ENCODE peak calls at places on chromosomes 6 and 20, in six cellular contexts. K is CD4-positive, alpha-beta T cell; S is CD8-positive, alpha-beta T cell; Y is heart left ventricle; O is small intestine; H is lung. B is an unnamed sample.

GRCh38 chr6:77468939-77469338 is 5.6 kb upstream of the HTR1B start:
- DNase-seq in H (no peak), S (no peak), Y (no peak), O (no peak), K (no peak), B (no peak)

GRCh38 chr20:49132995-49133451 is 55.1 kb downstream of the STAU1 start:
- DNase-seq in K (no peak), S (no peak), O (peak), H (no peak), Y (no peak), B (no peak)

GRCh38 chr6:53112404-53112803 is 36.2 kb downstream of the GCM1 start:
- DNase-seq in O (peak), S (no peak), Y (no peak), K (no peak), H (peak), B (no peak)

GRCh38 chr6:31826793-31827285 is 699 bp upstream of the HSPA1B start:
- DNase-seq in Y (peak), S (no peak), H (peak), K (no peak), O (peak), B (peak)

GRCh38 chr20:14189794-14190402 is 147.5 kb downstream of the FLRT3 start:
- DNase-seq in H (no peak), O (peak), Y (no peak), S (no peak), K (no peak), B (no peak)

GRCh38 chr20:23637282-23638221 is at the start of gene CST3:
- DNase-seq in H (peak), S (no peak), K (no peak), O (peak), Y (peak), B (no peak)

GRCh38 chr20:49392745-49393144 is 89.7 kb downstream of the KCNB1 start:
- DNase-seq in H (no peak), K (no peak), O (no peak), S (no peak), Y (no peak), B (no peak)

GRCh38 chr6:21188505-21189223 is 404.9 kb upstream of the SOX4 start:
- DNase-seq in K (no peak), Y (no peak), O (no peak), S (no peak), H (no peak), B (no peak)

GRCh38 chr20:41872986-41873385 is 254.8 kb upstream of the CHD6 start:
- DNase-seq in Y (no peak), S (no peak), O (no peak), H (no peak), K (no peak), B (no peak)

GRCh38 chr6:10690651-10691445 is 3.6 kb downstream of the C6orf52 start:
- DNase-seq in S (no peak), K (no peak), O (no peak), H (no peak), Y (no peak), B (no peak)

GRCh38 chr20:2485662-2486061 is 15.1 kb upstream of the SNRPB start:
- DNase-seq in Y (peak), S (no peak), O (no peak), K (no peak), H (no peak), B (no peak)

GRCh38 chr6:47308223-47308567 is 1.5 kb downstream of the TNFRSF21 start:
- DNase-seq in Y (no peak), H (no peak), K (no peak), S (no peak), O (no peak), B (no peak)

GRCh38 chr6:36195471-36196048 is 984 bp upstream of the BRPF3 start:
- DNase-seq in Y (no peak), H (no peak), S (no peak), O (no peak), K (no peak), B (no peak)
- H3K27ac ChIP-seq in Y (peak), H (no peak), S (peak), O (peak), K (peak), B (peak)

GRCh38 chr6:154478021-154478651 is 32.3 kb downstream of the CNKSR3 start:
- DNase-seq in K (no peak), Y (peak), S (no peak), O (no peak), H (peak), B (no peak)
- H3K27ac ChIP-seq in K (no peak), Y (no peak), S (no peak), O (no peak), H (peak), B (peak)

DNA sequence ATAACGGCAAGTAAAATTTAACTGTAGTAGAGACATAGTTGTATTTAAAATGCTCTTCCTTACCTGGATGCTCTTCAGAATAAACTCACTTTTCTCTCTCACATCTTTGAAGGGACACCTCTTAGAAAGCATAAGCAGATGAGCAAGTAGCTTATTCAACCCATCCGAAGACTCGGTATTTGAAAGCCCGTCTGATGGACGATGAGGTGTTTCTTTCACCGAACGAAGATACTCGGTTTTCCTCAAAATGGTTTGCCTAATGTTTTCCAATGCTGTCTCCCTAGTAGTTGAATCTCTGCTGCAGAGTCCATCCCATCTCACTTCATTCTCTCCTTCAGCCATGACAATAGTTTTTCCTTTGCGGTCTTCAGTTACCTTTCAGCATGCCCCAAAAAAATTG is 914 bp downstream of the SESN1 start:
- DNase-seq in O (no peak), K (no peak), H (no peak), S (no peak), Y (no peak), B (no peak)
- H3K27ac ChIP-seq in O (no peak), K (peak), H (no peak), S (peak), Y (peak), B (peak)

DNA sequence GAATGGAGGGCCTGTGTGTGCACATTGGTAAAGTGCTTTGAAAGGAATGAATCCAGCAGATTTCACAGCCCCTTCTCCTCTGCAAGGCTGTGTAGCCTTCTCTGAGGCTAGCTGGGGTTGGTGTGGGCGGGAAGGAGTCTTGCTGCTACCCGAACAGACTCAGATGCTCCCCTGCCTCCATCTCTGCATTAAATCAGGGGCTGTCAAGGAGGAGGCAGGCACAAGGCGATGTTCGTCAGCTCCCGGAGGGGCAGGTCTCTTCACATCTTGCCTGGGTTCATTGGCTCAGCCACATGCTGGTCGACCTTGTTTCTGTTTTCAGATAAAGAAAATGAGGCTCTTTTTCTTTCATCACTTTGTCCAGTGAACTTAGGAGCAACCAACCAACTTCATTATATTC is 291.5 kb upstream of the SULF2 start:
- DNase-seq in S (no peak), H (no peak), Y (no peak), O (no peak), K (no peak), B (no peak)
- H3K27ac ChIP-seq in S (no peak), H (no peak), Y (no peak), O (no peak), K (no peak), B (no peak)

GRCh38 chr6:119345114-119345513 is 4.4 kb downstream of the MAN1A1 start:
- DNase-seq in O (no peak), Y (no peak), H (no peak), S (no peak), K (no peak), B (no peak)

GRCh38 chr6:119346450-119346849 is 3.1 kb downstream of the MAN1A1 start:
- DNase-seq in H (no peak), K (no peak), O (peak), Y (no peak), S (no peak), B (no peak)

GRCh38 chr6:119347466-119348307 is 1.9 kb downstream of the MAN1A1 start:
- DNase-seq in Y (peak), K (peak), O (peak), H (peak), S (peak), B (no peak)

GRCh38 chr6:119348308-119349040 is 1.1 kb downstream of the MAN1A1 start:
- DNase-seq in K (peak), O (peak), S (peak), H (no peak), Y (peak), B (no peak)

DNA sequence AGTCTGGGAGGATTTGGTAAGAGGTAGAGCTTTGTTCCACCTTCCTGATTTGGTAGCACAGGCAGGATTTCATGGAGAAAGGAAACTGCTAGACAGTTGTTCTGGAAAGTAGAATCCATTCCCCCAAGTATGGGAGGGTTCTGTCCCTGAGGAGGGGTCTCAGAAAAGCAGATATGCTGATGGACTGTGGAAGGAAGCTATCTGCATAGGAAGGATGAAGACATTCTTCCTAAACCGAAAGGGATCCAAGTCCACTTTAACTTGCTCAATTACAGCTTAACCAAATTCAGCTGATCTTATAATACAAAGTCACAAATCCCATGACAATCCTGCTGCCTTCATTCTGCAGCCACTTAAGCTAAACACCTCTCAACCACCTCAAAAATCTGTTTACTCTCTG is 2.6 kb downstream of the MAN1A1 start:
- DNase-seq in S (no peak), K (no peak), O (peak), H (no peak), Y (no peak), B (no peak)
- H3K27ac ChIP-seq in S (no peak), K (peak), O (no peak), H (peak), Y (no peak), B (peak)

GRCh38 chr20:4147319-4147718 is 132.0 kb upstream of the RNF24 start:
- DNase-seq in O (no peak), K (no peak), S (no peak), H (no peak), Y (no peak), B (no peak)
- H3K27ac ChIP-seq in O (no peak), K (no peak), S (no peak), H (no peak), Y (no peak), B (no peak)

GRCh38 chr20:50867805-50868204 is 63.4 kb downstream of the ADNP start:
- DNase-seq in S (no peak), O (no peak), H (no peak), Y (no peak), K (no peak), B (no peak)

GRCh38 chr20:50868509-50869495 is 62.4 kb downstream of the ADNP start:
- DNase-seq in Y (no peak), O (peak), K (no peak), H (no peak), S (no peak), B (no peak)

GRCh38 chr20:50872562-50873288 is 58.5 kb downstream of the ADNP start:
- DNase-seq in Y (no peak), O (no peak), K (no peak), H (no peak), S (no peak), B (no peak)

GRCh38 chr20:50873518-50873959 is 57.7 kb downstream of the ADNP start:
- DNase-seq in O (no peak), Y (no peak), K (no peak), H (no peak), S (no peak), B (no peak)

DNA sequence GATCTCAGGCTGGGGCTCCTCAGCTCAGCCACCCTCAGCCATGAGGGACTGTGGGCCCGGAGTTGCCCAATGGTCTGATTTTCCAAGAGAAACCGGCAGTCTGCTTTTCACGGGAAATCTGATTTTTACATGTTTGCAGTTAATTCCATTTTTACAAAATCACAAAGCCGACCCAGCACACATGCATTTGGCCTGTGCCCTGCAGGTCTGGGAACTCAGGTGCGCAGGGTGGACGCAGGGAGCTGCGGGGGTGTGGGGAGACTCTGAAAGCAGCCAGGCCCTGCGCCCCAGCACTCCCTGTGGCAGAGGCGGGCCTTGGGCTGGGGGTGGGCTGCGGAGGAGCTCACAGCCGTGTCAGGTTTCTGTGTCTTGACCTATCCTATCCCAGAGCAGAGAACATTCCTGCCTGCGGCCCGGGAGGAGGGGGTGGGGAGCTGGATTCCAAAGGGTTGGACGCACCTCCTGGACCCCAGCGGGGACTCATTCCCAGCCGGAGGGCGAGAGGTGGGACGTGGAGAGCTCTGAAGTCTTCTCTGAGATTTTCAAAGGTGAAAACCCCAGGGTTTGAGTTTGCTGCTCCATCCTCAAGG is 60.6 kb downstream of the ADNP start:
- DNase-seq in H (no peak), K (no peak), O (no peak), Y (no peak), S (no peak), B (no peak)
- H3K27ac ChIP-seq in H (no peak), K (no peak), O (no peak), Y (no peak), S (no peak), B (no peak)

GRCh38 chr6:116034327-116034726 is 26.4 kb downstream of the FRK start:
- DNase-seq in K (no peak), H (no peak), O (no peak), Y (no peak), S (no peak), B (no peak)
- H3K27ac ChIP-seq in K (no peak), H (no peak), O (no peak), Y (no peak), S (no peak), B (no peak)

GRCh38 chr20:45423700-45424099 is 7.8 kb downstream of the PIGT start:
- DNase-seq in S (no peak), H (no peak), Y (no peak), K (no peak), O (no peak), B (no peak)

GRCh38 chr20:45429618-45430017 is 13.7 kb downstream of the PIGT start:
- DNase-seq in H (no peak), Y (no peak), S (no peak), K (no peak), O (no peak), B (no peak)

GRCh38 chr20:45425561-45425960 is 9.6 kb downstream of the PIGT start:
- DNase-seq in Y (no peak), H (no peak), K (no peak), S (no peak), O (no peak), B (no peak)

GRCh38 chr20:45426621-45427020 is 10.7 kb downstream of the PIGT start:
- DNase-seq in H (no peak), S (no peak), K (no peak), Y (no peak), O (no peak), B (no peak)

DNA sequence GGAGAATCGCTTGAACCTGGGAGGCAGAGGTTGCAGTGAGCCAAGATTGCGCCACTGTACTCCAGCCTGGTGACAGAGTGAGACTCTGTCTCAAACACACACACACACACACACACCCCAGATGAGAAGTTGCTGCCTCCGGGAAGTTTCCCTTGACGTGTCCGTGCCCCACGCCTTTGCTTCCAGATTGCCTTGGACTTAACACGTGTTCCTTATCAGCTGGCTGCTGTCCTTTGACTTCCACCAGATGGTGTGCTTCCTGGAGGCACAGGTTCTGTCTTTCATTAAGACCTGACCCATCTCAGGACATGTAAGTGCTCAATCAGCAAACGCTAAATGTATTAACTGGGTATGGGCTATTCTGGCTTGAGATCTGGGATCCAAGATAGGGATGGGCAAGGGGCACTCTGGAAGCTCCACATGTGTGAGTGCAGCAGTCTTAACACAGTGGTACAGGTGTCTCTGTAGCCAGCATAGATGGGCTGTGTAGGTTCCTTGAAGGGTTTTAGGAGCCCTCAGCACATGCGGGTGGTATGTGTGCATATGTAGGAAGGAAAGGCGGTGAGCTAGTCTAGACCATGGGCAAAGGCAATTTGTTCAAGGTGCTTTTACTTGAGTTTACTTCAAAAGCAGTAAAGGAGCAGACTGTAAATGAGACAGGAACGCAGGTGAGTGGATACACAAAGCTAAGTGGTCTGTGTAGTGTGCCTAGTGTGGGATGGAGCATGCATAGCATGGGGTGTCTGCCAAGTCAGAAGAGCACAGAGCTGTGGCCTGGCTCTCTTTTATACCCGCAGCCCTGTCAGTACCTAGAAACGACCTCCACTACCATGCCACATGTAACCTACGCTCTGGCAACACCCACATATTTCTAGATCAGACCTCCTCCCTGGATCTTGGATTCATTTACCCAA is 11.6 kb downstream of the PIGT start:
- DNase-seq in S (no peak), O (peak), H (no peak), K (no peak), Y (no peak), B (no peak)
- H3K27ac ChIP-seq in S (no peak), O (no peak), H (no peak), K (no peak), Y (no peak), B (no peak)

DNA sequence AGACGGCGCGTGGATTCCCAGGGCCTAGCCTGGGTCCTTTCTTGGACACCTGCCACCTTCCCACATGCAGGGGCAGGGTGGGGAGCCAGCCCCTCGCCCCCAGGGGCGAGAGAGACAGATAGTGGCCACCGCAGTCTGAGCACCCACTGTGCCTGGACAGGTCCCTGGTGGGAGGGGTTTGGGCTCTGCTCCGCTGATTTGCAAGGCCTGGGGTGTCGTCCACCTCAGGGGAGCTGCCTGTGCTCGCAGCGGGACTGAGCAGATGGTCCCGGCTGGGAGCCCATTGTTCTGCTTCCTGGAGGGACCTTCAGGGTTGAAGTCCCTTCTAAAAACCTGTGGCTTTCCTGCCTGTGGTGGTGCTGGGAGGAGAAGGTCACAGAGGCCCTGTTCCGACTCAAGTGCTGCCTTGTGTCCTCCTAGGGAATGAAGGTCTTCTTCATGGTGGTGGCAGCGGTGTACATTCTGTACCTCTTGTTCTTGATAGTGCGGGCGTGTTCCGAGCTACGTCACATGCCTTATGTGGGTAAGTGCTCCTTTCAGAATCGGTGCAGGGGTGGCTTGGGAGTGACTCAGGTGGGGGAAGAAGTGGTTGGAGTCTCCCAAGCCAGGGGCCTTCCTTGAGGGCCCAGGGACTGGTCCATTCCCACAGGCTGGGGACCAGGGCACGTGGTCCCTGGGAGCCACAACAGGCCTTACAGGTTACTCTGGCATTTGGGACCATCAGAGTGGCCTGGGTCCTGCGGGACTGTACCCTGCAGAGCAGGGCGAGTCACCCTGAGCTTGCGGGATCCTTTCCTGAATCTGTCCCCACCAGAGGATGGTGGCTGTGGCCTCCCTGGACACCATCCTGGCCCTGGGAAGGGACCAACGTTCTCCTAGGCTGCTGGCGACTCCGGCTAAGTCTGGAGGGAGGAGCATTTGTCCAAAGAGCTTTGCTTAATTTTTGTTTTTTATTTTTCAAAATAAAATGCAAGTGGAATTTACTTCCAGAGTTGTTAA is 19.6 kb downstream of the DYNLT1 start:
- DNase-seq in H (no peak), Y (no peak), K (no peak), O (no peak), S (no peak), B (peak)
- H3K27ac ChIP-seq in H (no peak), Y (no peak), K (no peak), O (no peak), S (no peak), B (no peak)

B was measured in vagina.